ENCODE peak calls at places on chromosome 17, in ten cellular contexts. M is pancreas, J is spleen, I is fibroblast of mammary gland, W is GM13977, H is WTC11, Y is HL-60, G is psoas muscle, A is thoracic aorta, Z is transverse colon. V is an unnamed sample.

GRCh38 chr17:8572767-8573166 is 57.8 kb downstream of the MYH10 start:
- DNase-seq in M (no peak), J (no peak), I (peak; percentile 19), W (no peak), H (no peak), Y (no peak), G (no peak), A (no peak), Z (no peak), V (no peak)

GRCh38 chr17:80187493-80187892 is 17.7 kb downstream of the CARD14 start:
- DNase-seq in M (peak; percentile 86), J (no peak), I (peak; percentile 61), W (no peak), H (no peak), Y (no peak), G (peak; percentile 70), A (no peak), Z (peak; percentile 74), V (peak; percentile 91)

GRCh38 chr17:40190197-40191021 is 13.1 kb downstream of the RAPGEFL1 start:
- DNase-seq in M (no peak), J (no peak), I (no peak), W (peak; percentile 38), H (peak; percentile 73), Y (no peak), G (no peak), A (no peak), Z (no peak), V (peak; percentile 84)

GRCh38 chr17:14621826-14622621 is 321.1 kb downstream of the HS3ST3B1 start:
- DNase-seq in M (no peak), J (no peak), I (no peak), W (no peak), H (no peak), Y (peak; percentile 80), G (no peak), A (no peak), Z (no peak), V (no peak)

GRCh38 chr17:5686246-5686645 is 101.9 kb upstream of the NLRP1 start:
- DNase-seq in M (no peak), J (no peak), I (no peak), W (no peak), H (no peak), Y (no peak), G (no peak), A (no peak), Z (no peak), V (no peak)

GRCh38 chr17:2685696-2686095 is 25.9 kb downstream of the CLUH start:
- DNase-seq in M (no peak), J (no peak), I (no peak), W (no peak), H (no peak), Y (no peak), G (no peak), A (no peak), Z (no peak), V (peak; percentile 35)

GRCh38 chr17:41494524-41494923 is 4.8 kb upstream of the KRT36 start:
- DNase-seq in M (no peak), J (no peak), I (peak; percentile 17), W (no peak), H (no peak), Y (no peak), G (no peak), A (no peak), Z (no peak), V (no peak)

GRCh38 chr17:56532926-56533325 is 60.6 kb upstream of the NOG start:
- DNase-seq in M (no peak), J (no peak), I (no peak), W (no peak), H (no peak), Y (no peak), G (no peak), A (no peak), Z (no peak), V (no peak)

GRCh38 chr17:11241611-11242226 is 706 bp downstream of the SHISA6 start:
- DNase-seq in M (peak; percentile 86), J (no peak), I (no peak), W (no peak), H (no peak), Y (no peak), G (peak; percentile 20), A (no peak), Z (peak; percentile 33), V (no peak)

GRCh38 chr17:44008205-44008909 is 3.9 kb downstream of the NAGS start:
- DNase-seq in M (no peak), J (no peak), I (no peak), W (no peak), H (peak; percentile 46), Y (no peak), G (no peak), A (no peak), Z (no peak), V (peak; percentile 62)

GRCh38 chr17:784143-784542 is 2.0 kb downstream of the MRM3 start:
- DNase-seq in M (no peak), J (no peak), I (peak; percentile 27), W (no peak), H (no peak), Y (no peak), G (no peak), A (no peak), Z (no peak), V (no peak)

GRCh38 chr17:40557531-40558299 is 7.6 kb downstream of the CCR7 start:
- DNase-seq in M (peak; percentile 40), J (peak; percentile 65), I (peak; percentile 38), W (peak; percentile 3), H (peak; percentile 6), Y (no peak), G (no peak), A (no peak), Z (no peak), V (peak; percentile 47)

GRCh38 chr17:81870978-81871386 is at the start of gene ARHGDIA:
- DNase-seq in M (no peak), J (no peak), I (peak; percentile 4), W (peak; percentile 68), H (no peak), Y (no peak), G (no peak), A (no peak), Z (no peak), V (peak; percentile 91)

GRCh38 chr17:81868674-81869220 is 2.4 kb downstream of the ARHGDIA start:
- DNase-seq in M (peak; percentile 89), J (peak; percentile 83), I (peak; percentile 89), W (no peak), H (peak; percentile 53), Y (peak; percentile 33), G (peak; percentile 69), A (no peak), Z (peak; percentile 43), V (peak; percentile 95)

GRCh38 chr17:81871387-81872120 is 417 bp upstream of the ARHGDIA start:
- DNase-seq in M (peak; percentile 99), J (peak; percentile 97), I (peak; percentile 83), W (peak; percentile 99), H (peak; percentile 82), Y (peak; percentile 91), G (peak; percentile 96), A (peak; percentile 80), Z (peak; percentile 96), V (peak; percentile 100)

GRCh38 chr17:81869221-81870154 is 1.6 kb downstream of the ARHGDIA start:
- DNase-seq in M (peak; percentile 89), J (peak; percentile 88), I (peak; percentile 27), W (peak; percentile 81), H (peak; percentile 72), Y (peak; percentile 38), G (peak; percentile 57), A (no peak), Z (peak; percentile 42), V (peak; percentile 95)

GRCh38 chr17:81870155-81870977 is 771 bp downstream of the ARHGDIA start:
- DNase-seq in M (peak; percentile 89), J (peak; percentile 91), I (peak; percentile 69), W (peak; percentile 62), H (peak; percentile 34), Y (peak; percentile 39), G (peak; percentile 53), A (no peak), Z (peak; percentile 57), V (peak; percentile 95)
- TF ChIP-seq CTCF in M (no peak), J (no peak), I (no peak), W (no peak), H (no peak), Y (no peak), G (no peak), A (no peak), Z (no peak), V (no peak)

DNA sequence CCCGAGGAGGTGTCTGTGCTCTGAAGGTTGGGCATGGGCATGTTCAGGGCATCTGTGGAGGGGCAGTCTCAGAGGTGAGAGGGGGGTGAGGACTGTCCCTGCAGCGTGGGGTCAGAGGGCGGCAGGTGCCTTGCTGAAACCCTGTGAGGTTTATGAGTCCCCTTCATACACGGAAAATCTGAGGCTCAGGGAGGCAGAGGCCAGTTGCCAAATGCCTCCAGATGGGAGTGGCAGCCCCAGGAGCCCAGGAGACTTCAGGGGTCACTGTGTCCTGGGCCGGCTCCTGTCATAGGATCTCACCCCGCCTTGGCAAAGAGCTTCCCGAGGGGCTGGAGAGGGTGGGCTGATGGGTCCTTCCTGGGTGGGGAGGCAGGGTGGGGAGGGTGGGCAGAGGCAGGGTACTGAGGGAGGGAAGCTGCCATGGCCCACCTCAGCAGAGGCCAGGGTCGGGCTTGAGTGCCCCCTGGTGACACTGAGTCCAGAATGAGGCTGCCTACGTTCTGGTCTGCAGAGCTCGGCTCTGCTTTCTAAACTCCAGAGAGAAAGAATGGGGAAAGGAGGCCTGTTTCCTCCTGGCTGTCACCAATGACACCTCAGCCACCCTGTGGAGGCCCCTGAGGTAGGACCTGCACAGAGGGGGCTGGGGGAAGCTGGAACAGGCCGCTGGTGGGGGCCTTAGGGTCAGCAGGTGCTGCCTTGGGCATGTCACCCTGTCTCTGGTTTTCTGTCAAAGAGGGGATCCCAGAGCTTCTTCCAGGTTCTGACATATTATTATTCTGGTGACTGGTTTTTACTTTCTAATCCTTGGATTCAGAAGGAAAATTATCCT is 1.1 kb downstream of the LGALS9 start:
- DNase-seq in M (no peak), J (peak; percentile 77), I (no peak), W (peak; percentile 42), H (no peak), Y (peak; percentile 29), G (no peak), A (no peak), Z (peak; percentile 44), V (no peak)
- TF ChIP-seq CTCF in M (no peak), J (no peak), I (no peak), W (peak; percentile 52), H (no peak), Y (no peak), G (no peak), A (no peak), Z (no peak), V (no peak)

GRCh38 chr17:45231481-45232116 is 9.9 kb downstream of the FMNL1 start:
- DNase-seq in M (peak; percentile 82), J (peak; percentile 85), I (no peak), W (no peak), H (peak; percentile 78), Y (no peak), G (no peak), A (no peak), Z (peak; percentile 50), V (peak; percentile 82)
- TF ChIP-seq CTCF in M (no peak), J (peak; percentile 50), I (peak; percentile 16), W (peak; percentile 25), H (peak; percentile 24), Y (no peak), G (no peak), A (no peak), Z (peak; percentile 40), V (peak; percentile 32)

DNA sequence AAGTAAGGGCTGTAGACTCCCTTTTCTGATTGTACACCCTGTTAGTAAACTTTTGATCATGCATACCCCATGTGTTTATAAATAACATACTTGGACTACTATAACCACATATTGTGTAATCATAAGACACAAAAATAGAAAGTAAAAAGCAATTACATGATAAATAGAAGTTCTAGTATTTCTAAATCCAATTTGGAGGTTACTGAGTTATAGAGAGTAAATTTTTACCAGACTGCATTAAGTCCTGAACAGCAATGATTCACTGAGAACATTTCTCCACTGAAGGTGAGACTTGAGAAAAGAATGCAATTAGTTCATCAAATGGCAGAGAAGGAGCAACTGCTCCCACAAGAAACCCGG is 7.7 kb upstream of the TBKBP1 start:
- DNase-seq in M (no peak), J (no peak), I (peak; percentile 71), W (no peak), H (no peak), Y (no peak), G (no peak), A (no peak), Z (no peak), V (peak; percentile 82)
- TF ChIP-seq CTCF in M (no peak), J (no peak), I (no peak), W (no peak), H (no peak), Y (no peak), G (no peak), A (no peak), Z (no peak), V (no peak)

V was measured in osteoblast.